ENCODE peak calls at places on chromosomes 16 and 17, in four cellular contexts. One of them, this sample, is unnamed.

GRCh38 chr17:74606050-74606449 is 14.0 kb upstream of the CD300LD start:
- DNase-seq in A549: no peak
- DNase-seq in HepG2: no peak
- DNase-seq in K562: no peak
- DNase-seq in this sample: no peak

GRCh38 chr17:2837147-2837561 is 40.9 kb downstream of the RAP1GAP2 start:
- DNase-seq in A549: no peak
- DNase-seq in HepG2: no peak
- DNase-seq in K562: no peak
- DNase-seq in this sample: no peak

GRCh38 chr17:79087428-79088143 is 13.0 kb downstream of the ENGASE start:
- DNase-seq in A549: peak; percentile 68
- DNase-seq in HepG2: peak; percentile 41
- DNase-seq in K562: peak; percentile 73
- DNase-seq in this sample: peak; percentile 89

GRCh38 chr16:19316846-19317245 is 31.3 kb downstream of the CLEC19A start:
- DNase-seq in A549: no peak
- DNase-seq in HepG2: no peak
- DNase-seq in K562: no peak
- DNase-seq in this sample: peak; percentile 26

GRCh38 chr17:78172284-78173024 is 4.1 kb downstream of the SYNGR2 start:
- DNase-seq in A549: peak; percentile 46
- DNase-seq in HepG2: no peak
- DNase-seq in K562: no peak
- DNase-seq in this sample: peak; percentile 27

GRCh38 chr17:76157759-76158158 is 16.7 kb upstream of the FOXJ1 start:
- DNase-seq in A549: no peak
- DNase-seq in HepG2: no peak
- DNase-seq in K562: no peak
- DNase-seq in this sample: no peak

GRCh38 chr17:61152898-61153297 is 246.7 kb upstream of the TBX2 start:
- DNase-seq in A549: no peak
- DNase-seq in HepG2: no peak
- DNase-seq in K562: no peak
- DNase-seq in this sample: no peak

GRCh38 chr17:30554839-30555751 is 77.9 kb downstream of the GOSR1 start:
- DNase-seq in A549: peak; percentile 55
- DNase-seq in HepG2: peak; percentile 30
- DNase-seq in K562: no peak
- DNase-seq in this sample: peak; percentile 74

GRCh38 chr16:57892447-57893096 is 78.4 kb downstream of the CNGB1 start:
- DNase-seq in A549: peak; percentile 36
- DNase-seq in HepG2: peak; percentile 81
- DNase-seq in K562: no peak
- DNase-seq in this sample: no peak

GRCh38 chr17:4182043-4182442 is 39.0 kb downstream of the CYB5D2 start:
- DNase-seq in A549: no peak
- DNase-seq in HepG2: no peak
- DNase-seq in K562: no peak
- DNase-seq in this sample: no peak

GRCh38 chr17:61805399-61805798 is 57.9 kb downstream of the BRIP1 start:
- DNase-seq in A549: no peak
- DNase-seq in HepG2: no peak
- DNase-seq in K562: no peak
- DNase-seq in this sample: no peak

GRCh38 chr17:54738496-54738895 is 162.2 kb upstream of the TOM1L1 start:
- DNase-seq in A549: no peak
- DNase-seq in HepG2: no peak
- DNase-seq in K562: no peak
- DNase-seq in this sample: no peak

GRCh38 chr17:5023588-5024147 is 11.6 kb downstream of the SLC52A1 start:
- DNase-seq in A549: no peak
- DNase-seq in HepG2: no peak
- DNase-seq in K562: no peak
- DNase-seq in this sample: no peak

GRCh38 chr16:24534634-24535033 is 4.7 kb upstream of the RBBP6 start:
- DNase-seq in A549: peak; percentile 49
- DNase-seq in HepG2: peak; percentile 59
- DNase-seq in K562: no peak
- DNase-seq in this sample: no peak

GRCh38 chr17:11598274-11599221 is at the start of gene DNAH9:
- DNase-seq in A549: peak; percentile 77
- DNase-seq in HepG2: peak; percentile 66
- DNase-seq in K562: peak; percentile 89
- DNase-seq in this sample: peak; percentile 93

GRCh38 chr17:8013731-8014557 is 11.5 kb downstream of the GUCY2D start:
- DNase-seq in A549: no peak
- DNase-seq in HepG2: no peak
- DNase-seq in K562: no peak
- DNase-seq in this sample: no peak

GRCh38 chr17:39605492-39606433 is 2.0 kb downstream of the NEUROD2 start:
- DNase-seq in A549: peak; percentile 83
- DNase-seq in HepG2: no peak
- DNase-seq in K562: no peak
- DNase-seq in this sample: peak; percentile 48

GRCh38 chr17:39604911-39605491 is 2.7 kb downstream of the NEUROD2 start:
- DNase-seq in A549: no peak
- DNase-seq in HepG2: no peak
- DNase-seq in K562: no peak
- DNase-seq in this sample: no peak

GRCh38 chr17:39607851-39608130 is at the start of gene NEUROD2:
- DNase-seq in A549: no peak
- DNase-seq in HepG2: no peak
- DNase-seq in K562: no peak
- DNase-seq in this sample: no peak

GRCh38 chr17:39607057-39607850 is 466 bp downstream of the NEUROD2 start:
- DNase-seq in A549: no peak
- DNase-seq in HepG2: no peak
- DNase-seq in K562: peak; percentile 33
- DNase-seq in this sample: peak; percentile 62

GRCh38 chr17:39606434-39607056 is 1.2 kb downstream of the NEUROD2 start:
- DNase-seq in A549: peak; percentile 59
- DNase-seq in HepG2: no peak
- DNase-seq in K562: no peak
- DNase-seq in this sample: peak; percentile 40
- TF ChIP-seq MAX in A549: peak; percentile 24
- TF ChIP-seq MAX in HepG2: no peak
- TF ChIP-seq MAX in K562: no peak
- TF ChIP-seq MAX in this sample: no peak

GRCh38 chr16:66621973-66622372 is 17.5 kb downstream of the CMTM3 start:
- DNase-seq in A549: no peak
- DNase-seq in HepG2: no peak
- DNase-seq in K562: no peak
- DNase-seq in this sample: no peak
- TF ChIP-seq NR3C1 in A549: no peak
- TF ChIP-seq NR3C1 in HepG2: no peak
- TF ChIP-seq NR3C1 in K562: no peak
- TF ChIP-seq NR3C1 in this sample: no peak

DNA sequence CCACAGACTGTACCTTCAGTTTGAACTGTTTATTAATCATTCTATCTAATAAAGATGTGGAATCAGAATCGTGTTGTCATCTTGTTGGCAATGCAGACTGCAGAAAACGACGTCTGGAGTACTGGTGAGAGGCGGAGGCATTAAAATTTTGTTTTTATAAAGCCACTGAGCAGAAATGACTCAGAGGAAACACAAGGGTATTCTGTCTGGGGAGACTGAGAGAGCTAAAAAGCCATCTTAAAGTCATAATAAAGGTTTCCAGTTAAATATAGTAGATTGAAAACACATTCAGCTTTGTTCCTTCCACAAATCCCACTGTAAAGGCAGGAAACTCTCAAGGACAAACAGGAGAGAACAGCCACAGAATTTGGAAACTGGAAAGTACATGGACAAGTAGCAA is 74.2 kb downstream of the CPPED1 start:
- DNase-seq in A549: no peak
- DNase-seq in HepG2: no peak
- DNase-seq in K562: no peak
- DNase-seq in this sample: no peak
- TF ChIP-seq MAX in A549: no peak
- TF ChIP-seq MAX in HepG2: no peak
- TF ChIP-seq MAX in K562: no peak
- TF ChIP-seq MAX in this sample: no peak

DNA sequence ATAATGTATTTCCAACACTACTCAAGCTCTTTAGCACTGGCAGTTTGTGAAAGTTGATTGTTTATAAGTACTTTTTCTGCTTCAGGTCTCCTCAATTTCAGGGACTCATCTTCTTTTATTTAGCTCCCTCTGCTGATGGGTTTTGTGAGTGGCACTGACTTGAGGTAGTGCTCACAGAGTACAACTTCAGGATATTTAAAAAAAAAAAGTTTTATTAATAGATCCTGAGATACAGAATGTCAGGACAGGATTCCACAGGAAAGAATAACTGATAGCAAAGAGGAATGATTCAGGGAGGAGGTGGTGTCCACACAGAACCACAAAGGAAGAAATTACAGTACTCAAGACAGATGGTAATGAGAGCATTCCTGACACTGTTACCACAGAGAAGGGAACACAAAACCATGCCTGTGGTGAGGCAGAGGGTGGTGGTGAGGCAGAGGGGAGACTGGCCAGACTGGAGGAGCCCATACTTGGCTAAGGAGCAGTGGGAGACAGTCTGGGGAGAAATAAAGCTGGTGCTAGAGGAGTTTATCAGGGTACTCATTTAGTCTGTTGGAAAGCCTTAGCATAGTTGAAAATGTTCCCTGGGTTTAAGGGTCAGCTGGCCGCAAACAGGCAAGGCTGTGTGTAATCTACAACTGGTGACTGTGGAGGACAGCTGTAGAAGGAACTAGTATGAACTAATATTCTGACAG is 63.7 kb downstream of the SPAG9 start:
- DNase-seq in A549: peak; percentile 71
- DNase-seq in HepG2: peak; percentile 68
- DNase-seq in K562: peak; percentile 34
- DNase-seq in this sample: peak; percentile 40
- TF ChIP-seq NR3C1 in A549: no peak
- TF ChIP-seq NR3C1 in HepG2: no peak
- TF ChIP-seq NR3C1 in K562: no peak
- TF ChIP-seq NR3C1 in this sample: no peak

DNA sequence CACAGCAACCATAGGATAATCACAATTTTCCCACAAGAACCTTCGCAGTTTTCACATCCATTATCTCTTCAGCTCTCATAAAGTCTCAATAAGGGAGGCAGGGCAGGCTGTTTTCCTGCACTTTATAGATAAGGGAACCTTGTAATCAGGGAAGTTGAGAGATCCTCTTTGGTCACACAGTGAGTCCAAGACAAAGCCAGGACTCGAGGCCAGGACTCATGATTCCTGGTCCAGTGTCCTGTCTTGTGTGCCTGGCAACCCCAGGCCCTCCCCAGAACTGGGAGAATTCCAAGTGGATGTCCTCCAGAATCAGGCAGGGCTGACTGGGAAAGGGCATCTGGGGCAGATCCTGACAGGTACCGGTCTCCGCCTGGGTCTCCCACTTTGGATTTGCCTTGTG is 23.1 kb upstream of the PHF12 start:
- DNase-seq in A549: no peak
- DNase-seq in HepG2: no peak
- DNase-seq in K562: no peak
- DNase-seq in this sample: no peak
- TF ChIP-seq MAX in A549: no peak
- TF ChIP-seq MAX in HepG2: no peak
- TF ChIP-seq MAX in K562: no peak
- TF ChIP-seq MAX in this sample: no peak

GRCh38 chr17:35170968-35171771 is 23.0 kb downstream of the SLC35G3 start:
- DNase-seq in A549: peak; percentile 37
- DNase-seq in HepG2: no peak
- DNase-seq in K562: no peak
- DNase-seq in this sample: no peak

GRCh38 chr17:35174835-35175334 is 19.3 kb downstream of the SLC35G3 start:
- DNase-seq in A549: no peak
- DNase-seq in HepG2: no peak
- DNase-seq in K562: no peak
- DNase-seq in this sample: no peak

GRCh38 chr17:35175638-35176415 is 18.4 kb downstream of the SLC35G3 start:
- DNase-seq in A549: no peak
- DNase-seq in HepG2: no peak
- DNase-seq in K562: no peak
- DNase-seq in this sample: no peak

GRCh38 chr17:35169964-35170363 is 22.3 kb downstream of the UNC45B start:
- DNase-seq in A549: no peak
- DNase-seq in HepG2: no peak
- DNase-seq in K562: no peak
- DNase-seq in this sample: no peak

DNA sequence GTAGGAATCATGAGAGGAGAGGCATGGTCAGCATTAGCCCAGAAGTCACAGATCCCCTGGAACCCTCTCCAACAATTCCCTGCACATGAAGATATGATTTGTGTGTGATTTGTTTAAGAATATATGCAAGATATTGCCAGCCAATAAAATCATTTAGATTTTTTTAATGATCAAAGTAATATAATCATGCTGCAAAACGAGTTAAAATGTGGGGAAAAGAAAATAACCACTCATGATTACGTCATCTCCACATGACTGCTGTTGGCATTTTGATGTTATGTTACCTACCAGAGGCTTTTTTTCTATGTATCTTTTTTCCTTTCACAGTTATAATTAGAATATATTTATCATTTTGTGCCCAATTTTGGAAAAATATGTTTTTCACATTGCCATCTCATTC is 22.4 kb downstream of the SLC35G3 start:
- DNase-seq in A549: no peak
- DNase-seq in HepG2: no peak
- DNase-seq in K562: no peak
- DNase-seq in this sample: no peak
- TF ChIP-seq NR3C1 in A549: no peak
- TF ChIP-seq NR3C1 in HepG2: no peak
- TF ChIP-seq NR3C1 in K562: no peak
- TF ChIP-seq NR3C1 in this sample: no peak